ENCODE peak calls at places on chromosomes 2 and 18, in five cellular contexts. A is anterior cingulate cortex, E is ELR, V is GM10248, M is brain microvascular endothelial cell. J is an unnamed sample.

GRCh38 chr18:22233271-22233670 is 63.9 kb downstream of the GATA6 start:
- DNase-seq in A (no peak), E (no peak), V (no peak), M (no peak), J (no peak)

GRCh38 chr2:206160124-206160806 is 570 bp downstream of the EEF1B2 start:
- DNase-seq in A (no peak), M (no peak), V (peak; percentile 71), E (peak; percentile 3), J (peak; percentile 72)

GRCh38 chr2:238162516-238163441 is 4.0 kb downstream of the ERFE start:
- DNase-seq in M (no peak), V (no peak), A (no peak), E (peak; percentile 37), J (no peak)

GRCh38 chr2:106054880-106055655 is 139.0 kb downstream of the UXS1 start:
- DNase-seq in A (no peak), E (no peak), V (no peak), M (no peak), J (no peak)

GRCh38 chr2:75055820-75056675 is 97.6 kb downstream of the POLE4 start:
- DNase-seq in E (no peak), V (peak; percentile 38), M (no peak), A (no peak), J (peak; percentile 50)

GRCh38 chr2:186256540-186256939 is 229.5 kb upstream of the ZC3H15 start:
- DNase-seq in V (peak; percentile 22), A (no peak), M (peak; percentile 16), E (peak; percentile 62), J (peak; percentile 17)

GRCh38 chr18:70463085-70463484 is 174.2 kb downstream of the SOCS6 start:
- DNase-seq in E (no peak), A (no peak), M (no peak), V (no peak), J (no peak)

GRCh38 chr2:61356958-61357350 is 113.9 kb downstream of the USP34 start:
- DNase-seq in A (no peak), V (no peak), M (peak; percentile 14), E (no peak), J (no peak)

GRCh38 chr2:190093793-190094192 is 31.3 kb upstream of the MSTN start:
- DNase-seq in E (no peak), A (no peak), V (no peak), M (no peak), J (no peak)

GRCh38 chr2:1993711-1994682 is 249.7 kb upstream of the PXDN start:
- DNase-seq in E (peak; percentile 46), A (no peak), V (no peak), M (peak; percentile 98), J (no peak)

GRCh38 chr2:86037141-86037794 is 68.4 kb downstream of the POLR1A start:
- DNase-seq in A (peak; percentile 20), E (peak; percentile 60), V (no peak), M (peak; percentile 35), J (no peak)

GRCh38 chr2:212923393-212923792 is 228.0 kb downstream of the IKZF2 start:
- DNase-seq in E (no peak), M (no peak), V (no peak), A (no peak), J (no peak)

GRCh38 chr18:76376668-76377358 is 118.2 kb downstream of the ZNF516 start:
- DNase-seq in A (no peak), E (no peak), V (no peak), M (no peak), J (no peak)

GRCh38 chr2:38709515-38710194 is 41.5 kb downstream of the SRSF7 start:
- DNase-seq in M (no peak), E (no peak), V (no peak), A (no peak), J (no peak)

GRCh38 chr18:47975701-47976100 is 45.2 kb upstream of the SMAD2 start:
- DNase-seq in V (no peak), M (no peak), A (no peak), E (no peak), J (no peak)

GRCh38 chr2:24456610-24457556 is 34.2 kb upstream of the NCOA1 start:
- DNase-seq in V (no peak), A (peak; percentile 14), E (peak; percentile 86), M (peak; percentile 86), J (no peak)

GRCh38 chr18:63205791-63206252 is 113.7 kb downstream of the BCL2 start:
- DNase-seq in E (no peak), M (no peak), V (no peak), A (no peak), J (no peak)

GRCh38 chr2:186995092-186995491 is 146.1 kb upstream of the ZSWIM2 start:
- DNase-seq in E (peak; percentile 68), V (no peak), M (peak; percentile 25), A (no peak), J (no peak)

GRCh38 chr2:40420478-40420877 is 31.4 kb downstream of the SLC8A1 start:
- DNase-seq in V (no peak), M (no peak), A (no peak), E (no peak), J (no peak)

GRCh38 chr18:61908661-61909060 is 15.9 kb upstream of the RNF152 start:
- DNase-seq in A (no peak), M (no peak), V (no peak), E (no peak), J (no peak)

GRCh38 chr2:30230479-30230854 is 867 bp upstream of the LBH start:
- DNase-seq in V (no peak), E (no peak), A (peak; percentile 30), M (peak; percentile 47), J (no peak)

GRCh38 chr2:110863726-110864125 is 131.4 kb downstream of the ACOXL start:
- DNase-seq in V (no peak), E (no peak), M (no peak), A (no peak), J (no peak)

GRCh38 chr2:70985956-70986355 is 7.5 kb downstream of the ANKRD53 start:
- DNase-seq in V (no peak), A (no peak), E (no peak), M (no peak), J (no peak)

GRCh38 chr2:134178109-134178877 is 75.6 kb upstream of the MGAT5 start:
- DNase-seq in E (peak; percentile 10), M (no peak), A (no peak), V (no peak), J (no peak)

GRCh38 chr2:37300578-37300977 is 24.1 kb downstream of the PRKD3 start:
- DNase-seq in A (no peak), V (no peak), M (no peak), E (peak; percentile 34), J (no peak)

GRCh38 chr2:77028032-77028600 is 494.1 kb downstream of the LRRTM4 start:
- DNase-seq in M (no peak), V (no peak), A (no peak), E (no peak), J (no peak)

GRCh38 chr2:18194161-18194560 is 315.7 kb downstream of the KCNS3 start:
- DNase-seq in A (no peak), E (no peak), M (no peak), V (no peak), J (no peak)

GRCh38 chr2:102768892-102769291 is 7.1 kb downstream of the TMEM182 start:
- DNase-seq in M (no peak), A (no peak), V (no peak), E (no peak), J (no peak)

GRCh38 chr2:216665240-216665639 is 30.1 kb downstream of the IGFBP5 start:
- DNase-seq in V (no peak), M (no peak), E (no peak), A (no peak), J (no peak)

GRCh38 chr18:79804130-79804772 is 6.5 kb downstream of the KCNG2 start:
- DNase-seq in E (no peak), V (no peak), A (no peak), M (no peak), J (no peak)

GRCh38 chr2:159684796-159685195 is 27.5 kb upstream of the MARCHF7 start:
- DNase-seq in E (peak; percentile 86), V (no peak), M (peak; percentile 60), A (no peak), J (no peak)

GRCh38 chr2:96940026-96940601 is 46.3 kb downstream of the FAM178B start:
- DNase-seq in A (peak; percentile 64), V (no peak), M (no peak), E (no peak), J (no peak)

GRCh38 chr2:31337197-31337596 is 77.3 kb downstream of the XDH start:
- DNase-seq in A (no peak), V (no peak), M (peak; percentile 58), E (peak; percentile 67), J (no peak)